ENCODE peak calls at places on chromosomes 2 and 18, in nine cellular contexts. O is IMR-90, Y is adrenal gland, A is breast epithelium, F is ovary, G is lower leg skin, Q is stomach, E is suprapubic skin, D is sigmoid colon. B is an unnamed sample.

GRCh38 chr2:202848813-202849212 is 22.8 kb downstream of the ICA1L start:
- DNase-seq in E (no peak), Y (no peak), D (no peak), F (no peak), A (no peak), Q (no peak), O (no peak), G (no peak), B (no peak)

GRCh38 chr2:157509755-157510154 is 65.9 kb upstream of the CYTIP start:
- DNase-seq in Q (no peak), E (no peak), O (no peak), G (no peak), F (no peak), Y (no peak), D (no peak), A (no peak), B (no peak)

GRCh38 chr2:201361078-201361477 is 3.9 kb upstream of the FLACC1 start:
- DNase-seq in Q (no peak), G (no peak), Y (no peak), D (no peak), E (no peak), F (no peak), A (no peak), O (no peak), B (no peak)

GRCh38 chr18:49460958-49461601 is 635 bp upstream of the DYM start:
- DNase-seq in O (no peak), G (no peak), A (no peak), Q (no peak), Y (no peak), D (no peak), F (no peak), E (no peak), B (peak)

GRCh38 chr2:61356261-61356957 is 114.5 kb downstream of the USP34 start:
- DNase-seq in E (no peak), A (no peak), D (no peak), F (no peak), Y (peak), O (peak), G (no peak), Q (no peak), B (no peak)

GRCh38 chr2:190420822-190421221 is 12.7 kb downstream of the MFSD6 start:
- DNase-seq in Q (no peak), A (no peak), D (no peak), G (no peak), Y (no peak), E (no peak), O (no peak), F (no peak), B (no peak)

GRCh38 chr18:51108330-51108729 is 78.3 kb downstream of the SMAD4 start:
- DNase-seq in Q (no peak), O (no peak), Y (no peak), E (no peak), D (no peak), G (no peak), A (no peak), F (no peak), B (no peak)

GRCh38 chr2:222977121-222977520 is 74.9 kb upstream of the KCNE4 start:
- DNase-seq in Y (no peak), Q (no peak), G (no peak), O (no peak), D (no peak), E (no peak), F (no peak), A (no peak), B (peak)

GRCh38 chr2:53021285-53021684 is 746.3 kb upstream of the CHAC2 start:
- DNase-seq in A (no peak), E (no peak), F (no peak), Y (no peak), G (no peak), Q (no peak), O (peak), D (no peak), B (no peak)

GRCh38 chr2:16508061-16508851 is 157.4 kb downstream of the CYRIA start:
- DNase-seq in E (no peak), G (peak), A (no peak), Y (peak), D (no peak), F (peak), Q (peak), O (no peak), B (peak)

GRCh38 chr2:212607080-212607479 is 68.5 kb upstream of the ERBB4 start:
- DNase-seq in A (no peak), O (no peak), G (no peak), F (no peak), Q (no peak), Y (no peak), E (no peak), D (no peak), B (no peak)

GRCh38 chr2:37472959-37473358 is 128.5 kb downstream of the QPCT start:
- DNase-seq in D (no peak), E (no peak), O (peak), G (no peak), A (peak), Q (no peak), F (no peak), Y (no peak), B (peak)

GRCh38 chr2:29847901-29848300 is 73.5 kb downstream of the ALK start:
- DNase-seq in D (no peak), A (no peak), F (no peak), E (no peak), Y (no peak), O (no peak), Q (no peak), G (no peak), B (peak)

GRCh38 chr2:10494351-10495066 is 46.4 kb upstream of the ODC1 start:
- DNase-seq in Q (peak), G (peak), Y (no peak), D (no peak), E (no peak), A (no peak), O (no peak), F (no peak), B (peak)

GRCh38 chr18:75132471-75132870 is 76.5 kb downstream of the PTGR3 start:
- DNase-seq in O (no peak), F (no peak), G (no peak), Q (no peak), A (peak), D (no peak), Y (no peak), E (peak), B (no peak)

GRCh38 chr2:101038455-101039255 is 36.6 kb downstream of the RPL31 start:
- DNase-seq in G (no peak), A (no peak), F (no peak), Y (no peak), E (no peak), D (no peak), O (no peak), Q (no peak), B (no peak)

GRCh38 chr18:55587341-55588000 is 521 bp downstream of the TCF4 start:
- DNase-seq in Y (peak), Q (no peak), G (no peak), A (no peak), O (peak), E (no peak), F (peak), D (no peak), B (no peak)

GRCh38 chr2:144446136-144446535 is 73.8 kb downstream of the ZEB2 start:
- DNase-seq in G (no peak), Q (no peak), A (no peak), D (no peak), F (no peak), E (no peak), O (no peak), Y (no peak), B (no peak)

GRCh38 chr2:58594762-58595161 is 353.6 kb upstream of the FANCL start:
- DNase-seq in Q (no peak), G (no peak), D (no peak), A (no peak), E (no peak), O (no peak), F (no peak), Y (no peak), B (no peak)

GRCh38 chr18:10526211-10526949 is 553 bp downstream of the NAPG start:
- DNase-seq in A (peak), Q (peak), G (peak), O (peak), F (peak), E (peak), D (peak), Y (peak), B (peak)

GRCh38 chr2:158600155-158600802 is 143.5 kb downstream of the PKP4 start:
- DNase-seq in D (no peak), G (no peak), O (peak), Q (peak), A (peak), F (no peak), Y (peak), E (no peak), B (peak)

GRCh38 chr2:174121178-174121577 is 127.2 kb downstream of the OLA1 start:
- DNase-seq in O (no peak), G (no peak), A (no peak), E (no peak), D (no peak), Y (no peak), F (no peak), Q (no peak), B (no peak)

GRCh38 chr18:62663731-62664336 is 51.5 kb upstream of the PHLPP1 start:
- DNase-seq in A (no peak), Y (peak), E (no peak), Q (no peak), O (peak), D (no peak), F (no peak), G (no peak), B (no peak)

GRCh38 chr2:18311413-18311812 is 249.0 kb downstream of the RDH14 start:
- DNase-seq in G (no peak), A (no peak), Q (no peak), F (no peak), D (no peak), Y (no peak), E (no peak), O (peak), B (no peak)

GRCh38 chr2:66432801-66433694 is 1.9 kb upstream of the MEIS1 start:
- DNase-seq in E (peak), Y (peak), F (peak), A (peak), G (peak), O (peak), Q (peak), D (peak), B (peak)

GRCh38 chr2:105813045-105813315 is 68.3 kb downstream of the NCK2 start:
- DNase-seq in Q (no peak), E (no peak), F (no peak), Y (no peak), O (no peak), D (no peak), G (no peak), A (no peak), B (no peak)

GRCh38 chr2:7118606-7119503 is 201.6 kb downstream of the RNF144A start:
- DNase-seq in E (no peak), Q (no peak), F (no peak), A (no peak), Y (no peak), D (no peak), G (no peak), O (peak), B (no peak)

GRCh38 chr2:173210270-173211196 is 134.9 kb downstream of the MAP3K20 start:
- DNase-seq in D (peak), G (no peak), F (peak), O (peak), E (no peak), Q (peak), A (peak), Y (peak), B (peak)

GRCh38 chr2:169438476-169438875 is 40.8 kb upstream of the BBS5 start:
- DNase-seq in E (no peak), A (no peak), D (no peak), Q (no peak), O (no peak), Y (no peak), F (no peak), G (no peak), B (no peak)

GRCh38 chr2:190551928-190552327 is 17.4 kb upstream of the NEMP2 start:
- DNase-seq in Q (no peak), Y (no peak), O (no peak), F (no peak), G (no peak), A (no peak), E (no peak), D (no peak), B (peak)

GRCh38 chr18:22191986-22192385 is 22.6 kb downstream of the GATA6 start:
- DNase-seq in E (no peak), Q (no peak), A (no peak), G (no peak), Y (no peak), O (no peak), D (no peak), F (no peak), B (no peak)

GRCh38 chr18:36348971-36349417 is 51.5 kb downstream of the FHOD3 start:
- DNase-seq in Q (no peak), D (no peak), Y (no peak), E (no peak), A (no peak), G (no peak), F (no peak), O (no peak), B (peak)

GRCh38 chr2:233807215-233807865 is 29.2 kb downstream of the MROH2A start:
- DNase-seq in O (no peak), G (no peak), A (no peak), E (peak), Y (no peak), F (peak), Q (peak), D (peak), B (peak)

GRCh38 chr2:11904029-11904428 is 157.6 kb downstream of the LPIN1 start:
- DNase-seq in F (no peak), Q (no peak), A (no peak), Y (no peak), E (no peak), O (no peak), G (no peak), D (no peak), B (no peak)

GRCh38 chr18:68426731-68427315 is 288.1 kb downstream of the TMX3 start:
- DNase-seq in Y (no peak), Q (no peak), D (no peak), F (no peak), A (no peak), O (peak), G (no peak), E (no peak), B (no peak)

GRCh38 chr2:72605836-72606442 is 219.9 kb downstream of the EXOC6B start:
- DNase-seq in E (no peak), A (no peak), Y (no peak), G (no peak), O (peak), F (no peak), Q (no peak), D (no peak), B (no peak)

GRCh38 chr2:150486539-150487484 is 655 bp downstream of the RND3 start:
- DNase-seq in G (peak), F (peak), E (peak), O (peak), Y (peak), A (peak), D (peak), Q (peak), B (peak)

GRCh38 chr2:65063426-65063825 is 7.2 kb downstream of the CEP68 start:
- DNase-seq in Y (no peak), E (no peak), F (no peak), A (no peak), O (no peak), Q (no peak), G (peak), D (no peak), B (no peak)

GRCh38 chr2:3178206-3179031 is 199.2 kb downstream of the EIPR1 start:
- DNase-seq in D (no peak), Y (no peak), E (no peak), O (no peak), Q (no peak), G (peak), F (no peak), A (no peak), B (no peak)

GRCh38 chr2:20663196-20664070 is 3.5 kb upstream of the GDF7 start:
- DNase-seq in Y (no peak), A (no peak), Q (no peak), E (no peak), F (no peak), G (no peak), D (peak), O (no peak), B (no peak)

GRCh38 chr2:127986548-127987079 is 41.2 kb downstream of the SAP130 start:
- DNase-seq in E (no peak), Q (no peak), F (no peak), A (no peak), O (no peak), D (no peak), Y (no peak), G (no peak), B (no peak)
- TF ChIP-seq POLR2A in E (no peak), Q (no peak), F (no peak), A (no peak), O (no peak), D (no peak), Y (no peak), G (no peak), B (no peak)

GRCh38 chr2:27072950-27073349 is 1.5 kb upstream of the OST4 start:
- DNase-seq in F (no peak), D (no peak), O (peak), E (no peak), Q (no peak), Y (no peak), G (no peak), A (no peak), B (no peak)

GRCh38 chr2:27070653-27071276 is 689 bp downstream of the OST4 start:
- DNase-seq in G (no peak), F (peak), D (no peak), O (no peak), A (no peak), E (no peak), Y (no peak), Q (no peak), B (no peak)

GRCh38 chr2:27071277-27071989 is at the start of gene OST4:
- DNase-seq in D (peak), O (peak), F (peak), Q (peak), G (peak), E (peak), A (peak), Y (peak), B (peak)

GRCh38 chr2:27073782-27074181 is 2.3 kb upstream of the OST4 start:
- DNase-seq in O (peak), E (no peak), F (peak), G (no peak), D (no peak), A (no peak), Q (no peak), Y (no peak), B (no peak)

GRCh38 chr2:27071990-27072830 is 756 bp upstream of the OST4 start:
- DNase-seq in A (no peak), D (peak), G (peak), F (peak), O (peak), Y (no peak), E (no peak), Q (peak), B (no peak)
- H3K4me3 ChIP-seq in A (peak), D (peak), G (peak), F (peak), O (peak), Y (peak), E (peak), Q (peak), B (peak)

GRCh38 chr18:58408665-58409064 is 220.2 kb downstream of the ALPK2 start:
- DNase-seq in E (no peak), Y (no peak), D (no peak), Q (no peak), F (no peak), G (no peak), O (no peak), A (no peak), B (no peak)
- TF ChIP-seq POLR2A in E (no peak), Y (no peak), D (no peak), Q (no peak), F (no peak), G (no peak), O (no peak), A (no peak), B (no peak)

GRCh38 chr2:149119358-149119757 is 80.9 kb downstream of the LYPD6B start:
- DNase-seq in G (no peak), Q (no peak), A (no peak), D (no peak), F (no peak), Y (no peak), E (no peak), O (no peak), B (no peak)
- H3K4me3 ChIP-seq in G (no peak), Q (no peak), A (no peak), D (no peak), F (no peak), Y (no peak), E (no peak), O (no peak), B (no peak)

DNA sequence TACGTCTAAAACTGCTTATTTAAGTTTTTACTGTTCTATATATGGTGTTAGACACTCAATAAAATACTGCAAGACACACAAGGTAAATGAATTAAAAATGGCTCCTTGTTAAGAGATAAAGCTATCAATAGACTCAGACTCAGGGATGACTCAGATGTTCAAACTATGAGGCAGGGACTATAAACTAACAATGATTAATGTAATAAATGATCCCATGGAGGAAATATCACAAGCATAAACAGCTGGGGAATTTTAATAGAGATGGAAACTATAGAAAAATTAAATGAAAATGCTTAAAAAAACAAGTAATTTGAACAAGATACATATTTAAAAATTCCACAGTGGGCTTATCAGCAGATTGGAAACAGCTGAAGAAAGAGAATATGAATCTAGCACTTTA is 650.8 kb downstream of the DCDC2C start:
- DNase-seq in Y (no peak), E (no peak), Q (no peak), D (no peak), O (no peak), F (no peak), A (no peak), G (no peak), B (no peak)
- TF ChIP-seq POLR2A in Y (no peak), E (no peak), Q (no peak), D (no peak), O (no peak), F (no peak), A (no peak), G (no peak), B (no peak)

DNA sequence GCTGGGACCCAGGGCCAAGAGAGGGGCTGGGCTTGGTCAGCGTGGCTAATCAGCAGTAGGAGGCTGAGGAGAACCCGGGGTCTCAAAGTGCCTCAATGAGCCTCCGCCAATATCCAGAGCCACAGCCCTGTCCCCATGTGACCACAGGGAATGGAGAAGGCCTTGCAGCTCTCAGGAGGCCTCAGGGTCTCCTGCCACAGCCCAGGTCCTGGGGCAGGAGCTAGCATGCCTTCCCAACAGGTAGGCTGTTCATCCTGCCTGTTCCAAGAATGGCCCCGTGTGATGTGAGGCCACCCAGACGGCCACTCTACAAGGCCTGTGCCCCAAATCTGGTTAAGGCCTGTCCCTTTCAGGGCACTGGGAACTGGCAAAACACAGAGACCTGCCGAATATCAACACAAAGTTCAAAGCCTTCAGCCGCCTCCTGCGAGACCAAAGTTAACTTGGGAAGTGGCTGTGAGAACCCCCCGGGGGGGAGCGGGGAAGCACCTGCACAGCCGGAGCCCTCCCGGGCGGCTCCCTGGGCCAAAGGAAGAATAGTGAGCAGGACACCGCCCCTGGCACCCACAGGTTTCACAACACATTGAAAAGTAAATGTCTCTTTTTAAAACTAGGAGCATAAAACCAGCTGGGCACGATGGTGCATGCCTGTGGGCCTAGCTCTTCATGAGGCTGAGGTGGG is 4.5 kb upstream of the LIMS2 start:
- DNase-seq in F (no peak), Y (no peak), A (no peak), O (no peak), E (no peak), Q (no peak), D (peak), G (peak), B (no peak)
- H3K4me3 ChIP-seq in F (no peak), Y (no peak), A (no peak), O (no peak), E (no peak), Q (no peak), D (no peak), G (no peak), B (no peak)

GRCh38 chr2:240764605-240765004 is 55.4 kb downstream of the KIF1A start:
- DNase-seq in O (no peak), G (no peak), Y (no peak), E (no peak), D (no peak), F (no peak), A (no peak), Q (no peak), B (no peak)
- TF ChIP-seq POLR2A in O (no peak), G (no peak), Y (no peak), E (no peak), D (no peak), F (no peak), A (no peak), Q (no peak), B (no peak)